ENCODE peak calls at places on chromosome 12, in eight cellular contexts. B is NCI-H460; I is AG20443; X is kidney; E is astrocyte of the cerebellum; D is heart left ventricle; A is stimulated activated CD4-positive, alpha-beta T cell treated with anti-CD3 and anti-CD28 coated beads, TNF-alpha, amount 100 ng/mL, for 24 hours; F is AG08395. C is an unnamed sample.
A peak's percentile ranks its signal among the peaks of the same experiment; 100 is the strongest.

GRCh38 chr12:122187466-122187865 is 4.5 kb downstream of the LRRC43 start:
- DNase-seq in B (no peak), E (no peak), A (no peak), X (no peak), D (no peak), I (no peak), F (no peak), C (no peak)

GRCh38 chr12:58741226-58741625 is 179.1 kb downstream of the LRIG3 start:
- DNase-seq in F (no peak), B (no peak), X (no peak), A (no peak), E (no peak), I (no peak), D (no peak), C (no peak)

GRCh38 chr12:124453419-124454351 is 113.7 kb downstream of the NCOR2 start:
- DNase-seq in F (peak; percentile 91), A (peak; percentile 61), D (peak; percentile 92), E (no peak), X (peak; percentile 96), I (peak; percentile 90), B (peak; percentile 82), C (peak; percentile 60)

GRCh38 chr12:101823891-101824290 is 6.9 kb downstream of the GNPTAB start:
- DNase-seq in X (no peak), F (peak; percentile 22), A (peak; percentile 45), D (no peak), B (peak; percentile 49), E (no peak), I (peak; percentile 22), C (peak; percentile 41)

GRCh38 chr12:109264095-109264942 is 44.8 kb downstream of the FOXN4 start:
- DNase-seq in D (peak; percentile 84), E (no peak), I (peak; percentile 87), B (peak; percentile 62), A (peak; percentile 1), X (peak; percentile 87), F (peak; percentile 75), C (peak; percentile 82)

GRCh38 chr12:65490193-65490592 is 211.7 kb downstream of the MSRB3 start:
- DNase-seq in E (peak; percentile 22), B (no peak), X (no peak), F (peak; percentile 27), D (no peak), A (no peak), I (no peak), C (no peak)

GRCh38 chr12:45655186-45655585 is 74.3 kb upstream of the ARID2 start:
- DNase-seq in F (no peak), I (no peak), B (no peak), E (no peak), D (no peak), X (no peak), A (peak; percentile 5), C (peak; percentile 25)

GRCh38 chr12:45369065-45369464 is 153.2 kb downstream of the ANO6 start:
- DNase-seq in D (no peak), X (no peak), F (peak; percentile 15), E (no peak), A (no peak), B (no peak), I (peak; percentile 29), C (peak; percentile 42)

GRCh38 chr12:59320112-59320511 is 275.7 kb upstream of the SLC16A7 start:
- DNase-seq in A (no peak), F (no peak), D (no peak), I (no peak), X (no peak), E (no peak), B (no peak), C (no peak)

GRCh38 chr12:21989819-21990412 is 48.7 kb upstream of the ABCC9 start:
- DNase-seq in F (peak; percentile 4), A (no peak), I (peak; percentile 30), D (no peak), B (peak; percentile 17), X (no peak), E (peak; percentile 36), C (peak; percentile 2)

GRCh38 chr12:2803635-2804380 is 8.7 kb upstream of the ITFG2 start:
- DNase-seq in X (no peak), I (no peak), B (no peak), E (no peak), F (no peak), A (no peak), D (no peak), C (no peak)

GRCh38 chr12:68851592-68851952 is 43.6 kb downstream of the MDM2 start:
- DNase-seq in I (no peak), A (no peak), F (no peak), E (no peak), X (no peak), B (no peak), D (no peak), C (no peak)

GRCh38 chr12:117049295-117049694 is 49.9 kb downstream of the TESC start:
- DNase-seq in A (no peak), F (no peak), D (no peak), X (no peak), I (no peak), E (no peak), B (no peak), C (no peak)

GRCh38 chr12:124457287-124458219 is 109.9 kb downstream of the NCOR2 start:
- DNase-seq in F (peak; percentile 88), E (no peak), I (peak; percentile 86), A (no peak), X (peak; percentile 90), D (peak; percentile 87), B (no peak), C (no peak)

GRCh38 chr12:93173178-93173957 is 204.4 kb upstream of the NUDT4 start:
- DNase-seq in F (no peak), B (no peak), E (no peak), A (no peak), I (no peak), D (no peak), X (no peak), C (no peak)

GRCh38 chr12:263574-263973 is 938 bp upstream of the SLC6A13 start:
- DNase-seq in D (no peak), E (no peak), A (no peak), X (no peak), F (no peak), B (no peak), I (no peak), C (peak; percentile 13)

GRCh38 chr12:89040146-89040964 is 311.9 kb downstream of the DUSP6 start:
- DNase-seq in B (no peak), E (no peak), A (peak; percentile 61), D (peak; percentile 57), I (no peak), X (peak; percentile 66), F (no peak), C (no peak)

GRCh38 chr12:131204416-131205311 is 251.0 kb downstream of the ADGRD1 start:
- DNase-seq in A (no peak), D (peak; percentile 46), F (no peak), B (no peak), X (peak; percentile 45), I (no peak), E (no peak), C (no peak)

C was measured in HTR-8/SVneo.